ENCODE peak calls at places on chromosomes 4 and X, in eight cellular contexts. O, I, U, G, A, T, P and H are unnamed samples.

GRCh38 chrX:43836435-43837184 is 45.6 kb downstream of the MAOB start:
- DNase-seq in O (no peak), I (peak; percentile 2), U (no peak), G (peak; percentile 65), A (peak; percentile 40), T (no peak), P (peak; percentile 35), H (no peak)

GRCh38 chr4:1445716-1446445 is 39.6 kb upstream of the NKX1-1 start:
- DNase-seq in O (no peak), I (no peak), U (no peak), G (no peak), A (no peak), T (no peak), P (no peak), H (no peak)

GRCh38 chr4:121817701-121818100 is 6.0 kb downstream of the CCNA2 start:
- DNase-seq in O (no peak), I (no peak), U (no peak), G (no peak), A (no peak), T (no peak), P (no peak), H (no peak)

GRCh38 chr4:152534541-152535231 is 1.2 kb downstream of the FBXW7 start:
- DNase-seq in O (peak; percentile 38), I (no peak), U (no peak), G (no peak), A (peak; percentile 36), T (peak; percentile 95), P (peak; percentile 71), H (peak; percentile 82)

GRCh38 chr4:4836044-4836443 is 23.4 kb upstream of the MSX1 start:
- DNase-seq in O (no peak), I (no peak), U (no peak), G (no peak), A (no peak), T (no peak), P (no peak), H (no peak)

GRCh38 chr4:114773341-114773740 is 174.7 kb downstream of the UGT8 start:
- DNase-seq in O (no peak), I (no peak), U (no peak), G (no peak), A (no peak), T (no peak), P (no peak), H (no peak)

GRCh38 chrX:154373340-154374306 is 811 bp downstream of the FLNA start:
- DNase-seq in O (peak; percentile 41), I (peak; percentile 73), U (no peak), G (peak; percentile 85), A (peak; percentile 83), T (no peak), P (peak; percentile 76), H (peak; percentile 80)

GRCh38 chr4:38145741-38146140 is 185.5 kb downstream of the PTTG2 start:
- DNase-seq in O (no peak), I (peak; percentile 89), U (no peak), G (peak; percentile 28), A (peak; percentile 91), T (no peak), P (peak; percentile 84), H (no peak)

GRCh38 chr4:119873794-119874325 is 192.8 kb downstream of the MAD2L1 start:
- DNase-seq in O (no peak), I (no peak), U (no peak), G (no peak), A (no peak), T (no peak), P (no peak), H (no peak)

GRCh38 chrX:104113237-104113965 is 1.1 kb downstream of the ZCCHC18 start:
- DNase-seq in O (no peak), I (no peak), U (peak; percentile 13), G (peak; percentile 72), A (peak; percentile 55), T (peak; percentile 81), P (peak; percentile 67), H (peak; percentile 53)

GRCh38 chrX:134174273-134174660 is 62.7 kb upstream of the CCDC160 start:
- DNase-seq in O (no peak), I (no peak), U (no peak), G (no peak), A (no peak), T (no peak), P (no peak), H (no peak)

GRCh38 chr4:166165829-166166420 is 292.9 kb downstream of the TLL1 start:
- DNase-seq in O (no peak), I (peak; percentile 16), U (peak; percentile 39), G (peak; percentile 82), A (peak; percentile 87), T (no peak), P (peak; percentile 81), H (no peak)

GRCh38 chr4:169225058-169225751 is 45.6 kb downstream of the SH3RF1 start:
- DNase-seq in O (no peak), I (peak; percentile 80), U (no peak), G (peak; percentile 90), A (peak; percentile 96), T (no peak), P (peak; percentile 96), H (no peak)

GRCh38 chr4:155761916-155762315 is 3.1 kb downstream of the GUCY1B1 start:
- DNase-seq in O (no peak), I (no peak), U (no peak), G (no peak), A (no peak), T (no peak), P (no peak), H (no peak)

GRCh38 chr4:136803430-136803829 is 728.9 kb downstream of the PCDH18 start:
- DNase-seq in O (no peak), I (no peak), U (peak; percentile 22), G (no peak), A (no peak), T (no peak), P (no peak), H (no peak)

GRCh38 chr4:83569429-83569828 is 33.5 kb downstream of the GPAT3 start:
- DNase-seq in O (no peak), I (no peak), U (no peak), G (no peak), A (no peak), T (no peak), P (no peak), H (no peak)

GRCh38 chr4:83568057-83568456 is 32.1 kb downstream of the GPAT3 start:
- DNase-seq in O (no peak), I (no peak), U (no peak), G (no peak), A (no peak), T (no peak), P (no peak), H (no peak)

GRCh38 chr4:83572848-83573247 is 36.9 kb downstream of the GPAT3 start:
- DNase-seq in O (no peak), I (no peak), U (no peak), G (no peak), A (no peak), T (no peak), P (no peak), H (no peak)

DNA sequence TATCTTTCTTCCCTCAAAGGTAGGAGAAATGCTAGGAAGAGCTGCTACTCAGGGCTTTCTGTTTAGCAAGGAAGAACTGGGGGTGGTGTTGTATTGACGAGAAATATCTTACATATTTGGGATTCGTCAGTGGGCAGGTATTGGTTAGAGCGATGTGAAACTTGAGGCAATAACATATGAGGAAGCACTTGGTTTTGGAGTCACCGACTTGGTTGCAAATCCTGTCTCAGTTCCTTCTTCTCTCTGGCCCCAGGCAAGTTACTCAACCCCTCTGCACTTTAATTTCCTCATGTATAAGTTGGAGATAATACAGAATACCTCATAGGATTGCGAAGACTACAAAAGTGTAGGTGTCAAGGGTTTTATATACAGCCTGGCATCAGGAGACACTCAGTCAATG is 34.1 kb downstream of the GPAT3 start:
- DNase-seq in O (no peak), I (no peak), U (no peak), G (peak; percentile 44), A (no peak), T (no peak), P (no peak), H (no peak)
- H3K27ac ChIP-seq in O (peak overlapping the region; percentile 17), I (no peak overlapping the region), U (no peak overlapping the region), G (no peak overlapping the region), A (no peak overlapping the region), T (peak overlapping the region; percentile 67), P (no peak overlapping the region), H (no peak overlapping the region)

DNA sequence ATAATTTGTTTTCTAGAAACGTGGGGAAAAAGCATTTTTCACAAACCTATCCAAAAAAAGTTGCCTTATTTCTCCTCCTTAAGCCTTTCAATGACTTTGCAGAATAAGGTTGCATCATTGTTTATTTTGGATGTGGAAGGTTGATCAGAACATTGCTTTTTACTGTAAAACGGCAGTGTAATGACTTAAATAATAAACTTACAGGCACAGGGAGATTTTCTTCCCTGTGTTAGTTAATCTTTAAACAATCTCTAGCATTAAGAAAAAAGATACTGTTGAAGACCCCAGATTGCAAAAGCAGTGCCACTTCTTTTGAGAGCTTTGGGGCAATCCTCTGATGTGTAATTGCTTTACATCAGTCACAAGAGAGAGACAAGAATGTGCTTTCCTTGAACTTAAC is 153.4 kb downstream of the ARX start:
- DNase-seq in O (no peak), I (no peak), U (no peak), G (no peak), A (peak; percentile 40), T (no peak), P (peak; percentile 8), H (no peak)
- H3K4me3 ChIP-seq in O (no peak overlapping the region), I (no peak overlapping the region), U (no peak overlapping the region), G (no peak overlapping the region), A (no peak overlapping the region), T (no peak overlapping the region), P (no peak overlapping the region), H (no peak overlapping the region)

GRCh38 chr4:138050601-138051000 is 191.5 kb downstream of the SLC7A11 start:
- DNase-seq in O (no peak), I (no peak), U (no peak), G (no peak), A (no peak), T (no peak), P (no peak), H (no peak)
- H3K27ac ChIP-seq in O (no peak overlapping the region), I (no peak overlapping the region), U (no peak overlapping the region), G (no peak overlapping the region), A (no peak overlapping the region), T (no peak overlapping the region), P (no peak overlapping the region), H (no peak overlapping the region)

GRCh38 chrX:45767021-45767491 is 566.4 kb upstream of the DIPK2B start:
- DNase-seq in O (no peak), I (no peak), U (no peak), G (peak; percentile 35), A (peak; percentile 73), T (no peak), P (peak; percentile 64), H (no peak)
- H3K4me3 ChIP-seq in O (peak overlapping the region; percentile 61), I (peak overlapping the region; percentile 62), U (no peak overlapping the region), G (peak overlapping the region; percentile 87), A (no peak overlapping the region), T (peak overlapping the region; percentile 65), P (peak overlapping the region; percentile 90), H (no peak overlapping the region)

GRCh38 chr4:107794001-107794400 is 30.7 kb upstream of the SGMS2 start:
- DNase-seq in O (no peak), I (no peak), U (no peak), G (no peak), A (no peak), T (no peak), P (no peak), H (no peak)
- H3K27ac ChIP-seq in O (no peak overlapping the region), I (no peak overlapping the region), U (no peak overlapping the region), G (no peak overlapping the region), A (no peak overlapping the region), T (no peak overlapping the region), P (no peak overlapping the region), H (no peak overlapping the region)